ENCODE peak calls at places on chromosome 11, in ten cellular contexts. D is GM23248; B is prostate gland; T is cardiac muscle cell; I is tibial nerve; Y is neural progenitor cell; Z is esophagus muscularis mucosa; C is A673; G is CD8-positive, alpha-beta T cell; M is A549. L is an unnamed sample.

GRCh38 chr11:131658414-131658813 is 288.0 kb downstream of the NTM start:
- DNase-seq in I (no peak), Z (no peak), M (no peak), Y (no peak), D (no peak), C (no peak), G (no peak), B (no peak), T (no peak), L (no peak)

GRCh38 chr11:63986156-63986931 is at the start of gene OTUB1:
- DNase-seq in G (peak; percentile 61), D (peak; percentile 96), Z (peak; percentile 97), M (peak; percentile 95), B (peak; percentile 94), T (peak; percentile 96), C (peak; percentile 97), I (peak; percentile 75), Y (peak; percentile 99), L (peak; percentile 94)

GRCh38 chr11:35602160-35602793 is 16.0 kb upstream of the FJX1 start:
- DNase-seq in T (no peak), I (no peak), D (no peak), M (no peak), Z (no peak), G (no peak), C (peak; percentile 99), Y (no peak), B (no peak), L (peak; percentile 14)

GRCh38 chr11:119284344-119285157 is 32.4 kb downstream of the MCAM start:
- DNase-seq in T (peak; percentile 55), G (no peak), D (peak; percentile 54), Z (no peak), C (peak; percentile 54), Y (peak; percentile 19), B (no peak), I (no peak), M (peak; percentile 25), L (no peak)

GRCh38 chr11:119531091-119531490 is 108.1 kb upstream of the THY1 start:
- DNase-seq in D (no peak), B (no peak), I (no peak), C (no peak), G (no peak), Z (no peak), Y (no peak), T (no peak), M (no peak), L (no peak)

GRCh38 chr11:79482800-79483199 is 42.0 kb upstream of the TENM4 start:
- DNase-seq in D (no peak), G (no peak), T (no peak), Y (no peak), Z (no peak), B (no peak), C (no peak), M (no peak), I (no peak), L (no peak)

GRCh38 chr11:122036022-122036421 is 80.0 kb downstream of the BLID start:
- DNase-seq in M (no peak), B (no peak), Z (no peak), T (no peak), G (no peak), I (no peak), D (peak; percentile 93), C (no peak), Y (no peak), L (no peak)

GRCh38 chr11:111502611-111503010 is 9.6 kb downstream of the BTG4 start:
- DNase-seq in B (no peak), Z (no peak), M (no peak), G (no peak), C (no peak), D (no peak), Y (no peak), T (no peak), I (no peak), L (no peak)

GRCh38 chr11:34513674-34513995 is at the start of gene ELF5:
- DNase-seq in I (no peak), M (no peak), D (no peak), B (peak; percentile 43), C (no peak), G (no peak), T (no peak), Y (no peak), Z (no peak), L (no peak)

GRCh38 chr11:111846640-111847039 is 24.7 kb downstream of the ALG9 start:
- DNase-seq in C (peak; percentile 64), B (no peak), Y (no peak), M (no peak), I (no peak), D (peak; percentile 64), T (no peak), G (no peak), Z (no peak), L (no peak)

GRCh38 chr11:35274909-35275807 is 136.2 kb downstream of the CD44 start:
- DNase-seq in Z (no peak), M (peak; percentile 27), I (no peak), T (no peak), C (peak; percentile 82), G (no peak), D (peak; percentile 71), Y (peak; percentile 3), B (peak; percentile 88), L (no peak)

GRCh38 chr11:112320668-112321067 is 60.0 kb upstream of the PLET1 start:
- DNase-seq in C (peak; percentile 53), M (no peak), I (peak; percentile 51), D (peak; percentile 71), Z (no peak), Y (no peak), T (peak; percentile 50), B (peak; percentile 72), G (no peak), L (peak; percentile 81)

GRCh38 chr11:45468265-45468856 is 182.2 kb upstream of the SYT13 start:
- DNase-seq in G (no peak), Y (peak; percentile 24), T (peak; percentile 68), B (no peak), D (no peak), M (no peak), C (no peak), Z (no peak), I (no peak), L (no peak)

GRCh38 chr11:31826530-31827438 is 15.7 kb upstream of the PAX6 start:
- DNase-seq in G (no peak), B (no peak), I (no peak), M (no peak), Z (peak; percentile 85), Y (peak; percentile 71), D (no peak), T (no peak), C (no peak), L (no peak)

GRCh38 chr11:133819916-133820315 is 25.4 kb downstream of the SPATA19 start:
- DNase-seq in Y (no peak), I (no peak), B (no peak), M (no peak), Z (no peak), T (no peak), G (no peak), C (no peak), D (no peak), L (no peak)

GRCh38 chr11:100855466-100856067 is 168.5 kb downstream of the ARHGAP42 start:
- DNase-seq in Z (no peak), T (peak; percentile 65), D (peak; percentile 68), B (no peak), Y (peak; percentile 60), C (peak; percentile 85), M (peak; percentile 7), I (no peak), G (no peak), L (no peak)

GRCh38 chr11:13247606-13248320 is 29.8 kb upstream of the BMAL1 start:
- DNase-seq in G (no peak), M (no peak), T (no peak), Y (no peak), I (no peak), B (no peak), C (no peak), Z (no peak), D (no peak), L (no peak)

GRCh38 chr11:64864135-64864472 is 14.3 kb downstream of the EHD1 start:
- DNase-seq in M (no peak), D (no peak), Y (no peak), G (no peak), B (no peak), T (no peak), I (no peak), Z (no peak), C (no peak), L (no peak)

GRCh38 chr11:95999604-96000003 is 75.7 kb upstream of the MTMR2 start:
- DNase-seq in I (no peak), Z (no peak), C (no peak), M (no peak), D (no peak), Y (no peak), G (no peak), B (no peak), T (no peak), L (no peak)
- H3K27ac ChIP-seq in I (peak overlapping the region; percentile 90), Z (peak overlapping the region; percentile 68), C (no peak overlapping the region), M (no peak overlapping the region), D (peak overlapping the region; percentile 81), Y (no peak overlapping the region), G (no peak overlapping the region), B (peak overlapping the region; percentile 74), T (no peak overlapping the region), L (peak overlapping the region; percentile 87)

DNA sequence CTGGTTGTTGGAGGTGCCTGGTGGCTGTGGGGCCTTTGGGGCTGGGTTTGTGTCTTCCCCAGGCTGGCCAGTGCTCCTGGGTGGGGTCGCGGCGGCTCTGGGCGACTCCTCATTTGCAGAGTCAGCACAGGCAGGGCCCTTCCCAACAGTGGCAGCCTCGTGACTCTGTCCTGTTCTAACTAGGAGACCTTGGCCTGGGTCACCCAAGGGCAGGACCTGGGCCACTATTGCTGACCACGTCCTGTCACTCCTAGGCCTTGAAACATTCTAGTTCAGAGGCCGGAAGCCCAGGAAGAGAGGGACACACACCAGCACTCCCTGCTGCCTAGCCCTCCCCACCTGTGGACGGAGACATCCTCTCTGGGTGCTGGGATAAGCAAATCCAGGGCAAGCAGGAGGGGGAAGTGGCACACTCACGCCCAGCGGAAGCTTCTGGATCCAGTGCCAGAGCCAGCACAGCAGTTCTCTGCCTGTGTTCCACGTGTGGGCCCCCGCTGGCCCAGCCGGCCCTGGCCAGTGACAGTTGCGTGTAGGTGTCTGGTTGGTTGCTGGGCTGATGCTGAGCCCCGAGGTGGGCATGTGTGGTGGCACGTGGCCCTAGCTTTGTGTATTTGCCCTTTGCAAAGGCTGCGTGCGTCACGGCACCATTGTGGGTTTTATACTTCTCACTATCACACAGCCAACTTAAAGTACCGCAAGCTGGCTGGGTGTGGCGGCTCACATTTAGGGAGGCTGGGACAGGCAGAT is 4.3 kb upstream of the CHID1 start:
- DNase-seq in G (no peak), Y (no peak), Z (no peak), C (no peak), D (no peak), T (no peak), M (no peak), B (no peak), I (peak; percentile 54), L (no peak)
- H3K27ac ChIP-seq in G (no peak overlapping the region), Y (no peak overlapping the region), Z (peak overlapping the region; percentile 28), C (no peak overlapping the region), D (no peak overlapping the region), T (no peak overlapping the region), M (no peak overlapping the region), B (no peak overlapping the region), I (peak overlapping the region; percentile 82), L (peak overlapping the region; percentile 82)

GRCh38 chr11:68107689-68108088 is 13.5 kb downstream of the CHKA start:
- DNase-seq in Z (no peak), Y (no peak), G (no peak), D (no peak), T (no peak), M (no peak), I (no peak), B (no peak), C (no peak), L (no peak)
- H3K27ac ChIP-seq in Z (no peak overlapping the region), Y (peak overlapping the region; percentile 63), G (no peak overlapping the region), D (no peak overlapping the region), T (peak overlapping the region; percentile 84), M (no peak overlapping the region), I (no peak overlapping the region), B (no peak overlapping the region), C (no peak overlapping the region), L (no peak overlapping the region)

GRCh38 chr11:17286332-17286731 is 9.8 kb downstream of the NUCB2 start:
- DNase-seq in Z (no peak), I (no peak), D (no peak), M (no peak), C (no peak), B (no peak), T (no peak), Y (no peak), G (no peak), L (no peak)
- H3K27ac ChIP-seq in Z (no peak overlapping the region), I (no peak overlapping the region), D (no peak overlapping the region), M (no peak overlapping the region), C (no peak overlapping the region), B (no peak overlapping the region), T (no peak overlapping the region), Y (no peak overlapping the region), G (peak overlapping the region; percentile 26), L (no peak overlapping the region)